ENCODE peak calls at places on chromosome 6, in ten cellular contexts. B, R, L, N, U, A, K, E, H and X are unnamed samples.

GRCh38 chr6:11243861-11244260 is 11.4 kb upstream of the NEDD9 start:
- DNase-seq in E (no peak), R (no peak), N (no peak), U (no peak), K (no peak), L (no peak), H (no peak), A (no peak), B (no peak), X (no peak)

GRCh38 chr6:129440691-129441090 is 269.3 kb downstream of the ARHGAP18 start:
- DNase-seq in N (no peak), B (no peak), K (no peak), U (peak), A (no peak), R (peak), H (no peak), L (peak), E (peak), X (no peak)

GRCh38 chr6:30260036-30260504 is 46.9 kb upstream of the TRIM26 start:
- DNase-seq in N (peak), L (no peak), U (no peak), E (peak), H (no peak), R (no peak), A (no peak), B (no peak), K (no peak), X (peak)

GRCh38 chr6:24898607-24899133 is 37.1 kb downstream of the RIPOR2 start:
- DNase-seq in E (no peak), A (no peak), K (no peak), H (no peak), L (no peak), B (no peak), N (no peak), U (no peak), R (no peak), X (no peak)

GRCh38 chr6:63305278-63305677 is 14.5 kb downstream of the LGSN start:
- DNase-seq in L (no peak), B (no peak), E (no peak), H (no peak), U (peak), A (no peak), K (no peak), R (no peak), N (no peak), X (no peak)

GRCh38 chr6:136866872-136867416 is 44.6 kb downstream of the PEX7 start:
- DNase-seq in K (no peak), A (no peak), L (peak), E (no peak), B (no peak), H (no peak), U (peak), R (peak), N (no peak), X (no peak)

GRCh38 chr6:15638373-15638772 is 24.5 kb downstream of the DTNBP1 start:
- DNase-seq in N (no peak), L (no peak), R (no peak), H (no peak), A (no peak), E (no peak), K (no peak), U (no peak), B (no peak), X (no peak)

GRCh38 chr6:131754088-131754487 is 43.3 kb upstream of the CTAGE9 start:
- DNase-seq in E (no peak), H (no peak), K (no peak), R (no peak), N (no peak), A (no peak), L (peak), U (peak), B (no peak), X (peak)

GRCh38 chr6:151389640-151390275 is 1.6 kb downstream of the ZBTB2 start:
- DNase-seq in R (peak), H (peak), U (peak), B (peak), E (peak), A (peak), N (peak), L (peak), K (no peak), X (peak)

GRCh38 chr6:108622601-108623335 is 62.1 kb downstream of the FOXO3 start:
- DNase-seq in L (peak), H (peak), A (peak), E (no peak), K (no peak), U (peak), N (peak), B (peak), R (peak), X (peak)

GRCh38 chr6:42294759-42295158 is 77.1 kb upstream of the MRPS10 start:
- DNase-seq in N (no peak), A (no peak), B (no peak), E (no peak), K (no peak), H (peak), L (peak), U (peak), R (peak), X (peak)

GRCh38 chr6:45966340-45966739 is 49.3 kb downstream of the CLIC5 start:
- DNase-seq in R (no peak), H (no peak), L (peak), K (no peak), E (no peak), A (no peak), U (no peak), B (no peak), N (no peak), X (no peak)

GRCh38 chr6:73516712-73517489 is 3.9 kb downstream of the EEF1A1 start:
- DNase-seq in U (peak), H (no peak), K (no peak), L (no peak), N (no peak), A (no peak), E (no peak), B (no peak), R (peak), X (no peak)

GRCh38 chr6:150857062-150857905 is 8.2 kb upstream of the MTHFD1L start:
- DNase-seq in A (no peak), L (peak), R (peak), H (peak), B (peak), U (peak), E (no peak), N (no peak), K (no peak), X (peak)

GRCh38 chr6:112649853-112650252 is 302.7 kb downstream of the RFPL4B start:
- DNase-seq in K (no peak), N (no peak), A (no peak), E (no peak), L (no peak), B (no peak), R (no peak), U (no peak), H (no peak), X (no peak)

GRCh38 chr6:112936476-112936875 is 589.3 kb downstream of the RFPL4B start:
- DNase-seq in H (no peak), N (no peak), R (peak), L (peak), A (no peak), B (no peak), K (no peak), U (peak), E (no peak), X (peak)

GRCh38 chr6:14037402-14038277 is 79.9 kb upstream of the CD83 start:
- DNase-seq in E (no peak), L (peak), U (peak), N (no peak), A (no peak), K (no peak), R (peak), H (no peak), B (no peak), X (peak)

GRCh38 chr6:148175511-148176188 is 167.0 kb upstream of the SASH1 start:
- DNase-seq in N (no peak), R (peak), B (no peak), U (peak), E (no peak), A (no peak), K (no peak), L (peak), H (no peak), X (peak)

GRCh38 chr6:152309648-152310047 is 327.5 kb downstream of the SYNE1 start:
- DNase-seq in U (no peak), K (no peak), E (peak), A (no peak), R (no peak), N (no peak), L (peak), B (no peak), H (no peak), X (no peak)

GRCh38 chr6:62285612-62286469 is at the start of gene KHDRBS2:
- DNase-seq in K (no peak), H (peak), U (peak), R (peak), E (peak), A (peak), L (no peak), B (peak), N (peak), X (no peak)

GRCh38 chr6:87968435-87969278 is 79.0 kb upstream of the SPACA1 start:
- DNase-seq in B (no peak), H (peak), E (peak), R (peak), N (peak), A (no peak), L (peak), U (no peak), K (peak), X (peak)

GRCh38 chr6:11711644-11711993 is 67.0 kb downstream of the ADTRP start:
- DNase-seq in A (no peak), N (no peak), H (no peak), R (no peak), B (no peak), U (peak), E (no peak), K (no peak), L (peak), X (no peak)

GRCh38 chr6:707576-708236 is 14.8 kb upstream of the EXOC2 start:
- DNase-seq in K (no peak), B (no peak), U (no peak), L (no peak), H (no peak), E (no peak), R (no peak), A (no peak), N (no peak), X (no peak)

GRCh38 chr6:18219611-18220010 is 44.7 kb downstream of the DEK start:
- DNase-seq in H (no peak), B (no peak), K (no peak), L (peak), A (no peak), R (peak), N (no peak), U (no peak), E (no peak), X (no peak)

GRCh38 chr6:7550433-7550801 is 8.9 kb downstream of the DSP start:
- DNase-seq in N (no peak), K (no peak), U (no peak), R (no peak), B (no peak), E (no peak), L (no peak), A (no peak), H (no peak), X (no peak)

GRCh38 chr6:105326838-105327745 is 75.8 kb downstream of the PREP start:
- DNase-seq in R (peak), U (peak), B (no peak), H (peak), L (peak), E (no peak), N (no peak), K (no peak), A (no peak), X (peak)

GRCh38 chr6:136873733-136874132 is 48.4 kb upstream of the SLC35D3 start:
- DNase-seq in K (no peak), R (peak), E (no peak), A (no peak), U (peak), L (no peak), N (no peak), B (no peak), H (no peak), X (no peak)

GRCh38 chr6:21636876-21637275 is 43.3 kb downstream of the SOX4 start:
- DNase-seq in K (no peak), N (no peak), H (no peak), L (no peak), A (no peak), R (peak), E (no peak), U (peak), B (no peak), X (no peak)

GRCh38 chr6:41942045-41942851 is 640 bp upstream of the CCND3 start:
- DNase-seq in B (peak), K (no peak), E (no peak), N (no peak), R (peak), L (no peak), H (no peak), A (no peak), U (peak), X (peak)

GRCh38 chr6:29708432-29709177 is 14.6 kb upstream of the HLA-F start:
- DNase-seq in K (no peak), U (no peak), N (no peak), H (no peak), R (no peak), E (no peak), B (no peak), A (no peak), L (no peak), X (no peak)

GRCh38 chr6:45577836-45578504 is 200.2 kb upstream of the SUPT3H start:
- DNase-seq in A (no peak), E (no peak), R (peak), B (no peak), L (peak), U (peak), N (no peak), H (no peak), K (peak), X (peak)

DNA sequence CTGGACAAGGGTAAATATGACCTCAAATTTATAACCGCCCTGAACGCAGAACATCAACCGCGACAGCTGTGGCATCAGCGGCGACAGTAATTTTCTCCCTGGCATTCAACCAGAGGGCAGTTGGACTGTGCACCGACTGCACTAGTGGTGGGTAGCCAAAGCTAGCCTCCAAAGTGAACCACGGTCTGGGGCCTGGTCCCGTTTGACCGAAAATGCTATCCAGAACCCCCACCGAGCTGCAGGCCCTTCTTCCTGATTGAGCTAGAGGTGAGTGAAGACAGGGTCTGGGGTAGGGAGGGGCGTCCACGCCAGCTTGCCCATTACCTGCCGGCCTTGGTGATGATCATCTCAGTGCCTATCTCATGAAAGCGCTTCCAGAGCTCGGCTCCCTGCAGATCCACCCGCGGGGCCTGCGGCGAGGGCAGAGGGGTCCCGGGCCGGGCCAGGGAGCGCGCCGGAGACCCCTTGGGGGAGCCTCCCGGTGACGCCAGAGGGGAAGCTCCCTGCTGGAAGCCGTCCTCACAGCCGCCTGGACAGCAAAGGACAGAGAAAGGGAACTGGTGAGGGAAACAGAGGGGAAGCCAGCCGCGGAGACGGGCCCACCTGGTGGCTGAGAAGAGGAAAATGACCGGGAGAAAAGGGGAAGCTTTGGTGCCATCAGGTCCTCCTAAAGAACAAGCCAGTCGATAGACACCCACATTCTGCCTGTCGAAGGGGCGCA is 2.0 kb downstream of the TBX18 start:
- DNase-seq in B (no peak), A (no peak), K (peak), R (peak), L (peak), H (no peak), U (peak), E (peak), N (no peak), X (peak)
- TF ChIP-seq CTCF in B (no peak), A (no peak), K (no peak), R (peak), L (peak), H (no peak), U (peak), E (peak), N (no peak), X (peak)

DNA sequence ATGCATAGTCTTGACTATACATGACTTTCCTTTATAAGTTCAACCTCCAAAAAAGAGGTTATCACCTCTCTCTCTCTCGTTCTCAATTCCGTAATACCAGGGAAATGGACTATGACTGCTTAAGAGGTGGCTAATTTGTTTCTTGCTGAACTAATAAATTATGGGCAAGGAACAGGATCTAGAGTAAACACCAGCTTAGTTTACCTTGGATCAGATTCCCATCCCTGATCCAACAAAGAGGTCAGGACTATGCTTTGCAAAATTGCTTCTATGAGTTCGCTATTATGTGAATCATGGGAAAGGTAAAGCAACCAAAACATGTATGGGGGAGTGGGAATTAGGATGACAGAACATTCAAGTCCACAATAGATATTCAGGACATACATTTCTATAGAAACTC is 630.7 kb downstream of the HACE1 start:
- DNase-seq in L (no peak), R (no peak), H (no peak), U (no peak), K (no peak), A (no peak), N (no peak), E (no peak), B (no peak), X (no peak)
- TF ChIP-seq CTCF in L (no peak), R (no peak), H (no peak), U (no peak), K (no peak), A (no peak), N (no peak), E (no peak), B (no peak), X (no peak)

GRCh38 chr6:66662196-66662595 is 955.2 kb upstream of the EYS start:
- DNase-seq in U (peak), A (no peak), H (no peak), L (peak), E (no peak), R (peak), B (no peak), N (no peak), K (no peak), X (peak)
- TF ChIP-seq CTCF in U (peak), A (no peak), H (peak), L (peak), E (peak), R (peak), B (peak), N (no peak), K (peak), X (peak)

DNA sequence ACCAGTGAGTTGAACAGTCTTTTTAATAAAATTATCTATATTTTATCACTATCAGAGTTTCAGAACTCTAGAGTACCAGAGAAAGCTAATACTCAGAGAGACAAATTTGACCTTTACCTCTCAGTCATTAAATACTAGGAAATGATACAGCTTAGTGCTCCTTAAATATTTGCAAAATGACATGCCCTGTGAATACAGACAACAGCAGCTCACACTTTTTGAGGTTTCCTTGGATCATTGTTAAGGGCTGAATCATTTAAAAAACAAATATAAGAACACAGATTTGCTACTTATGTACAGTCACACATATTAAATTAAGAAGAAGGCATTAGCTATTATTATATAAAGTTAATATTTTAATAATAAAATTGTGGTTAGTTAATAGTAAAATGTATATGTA is 1158.7 kb upstream of the EYS start:
- DNase-seq in N (no peak), U (peak), H (no peak), A (no peak), K (no peak), B (no peak), L (peak), E (no peak), R (peak), X (no peak)
- TF ChIP-seq CTCF in N (no peak), U (no peak), H (no peak), A (no peak), K (no peak), B (no peak), L (no peak), E (no peak), R (no peak), X (no peak)

GRCh38 chr6:158468666-158469065 is 91.2 kb upstream of the TMEM181 start:
- DNase-seq in K (no peak), H (no peak), R (no peak), N (no peak), E (no peak), L (no peak), B (no peak), A (no peak), U (peak), X (peak)
- TF ChIP-seq CTCF in K (no peak), H (no peak), R (no peak), N (no peak), E (peak), L (no peak), B (no peak), A (no peak), U (peak), X (no peak)

GRCh38 chr6:168334072-168334471 is 14.5 kb upstream of the DACT2 start:
- DNase-seq in U (no peak), N (no peak), R (no peak), A (no peak), B (no peak), H (no peak), K (no peak), E (no peak), L (no peak), X (no peak)

GRCh38 chr6:168332020-168332419 is 12.4 kb upstream of the DACT2 start:
- DNase-seq in H (no peak), B (no peak), K (no peak), U (no peak), A (no peak), L (no peak), R (no peak), N (no peak), E (peak), X (no peak)

GRCh38 chr6:168331058-168331457 is 11.5 kb upstream of the DACT2 start:
- DNase-seq in A (no peak), U (no peak), R (peak), L (no peak), E (no peak), K (no peak), B (no peak), N (no peak), H (peak), X (no peak)

GRCh38 chr6:168333471-168333870 is 13.9 kb upstream of the DACT2 start:
- DNase-seq in U (no peak), H (no peak), R (no peak), K (no peak), N (no peak), L (no peak), E (peak), B (no peak), A (no peak), X (no peak)

DNA sequence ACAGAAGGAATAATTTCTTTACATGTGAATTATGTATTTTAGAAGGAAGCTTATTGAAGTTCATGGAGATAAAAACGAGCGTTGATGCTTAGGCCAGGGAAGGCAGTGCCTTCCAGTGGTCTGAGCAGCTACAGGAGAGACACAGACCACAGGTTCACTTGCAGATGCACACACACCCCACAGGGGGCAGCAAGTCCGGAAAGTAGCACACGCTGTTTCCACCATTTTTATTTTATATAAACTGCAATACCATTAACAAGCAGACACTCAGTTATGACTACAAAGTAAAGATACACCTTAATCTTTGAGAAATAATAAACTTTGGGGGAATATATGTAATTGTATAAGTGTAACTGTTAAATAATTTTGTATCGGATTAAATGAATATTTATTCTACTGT is 13.5 kb upstream of the DACT2 start:
- DNase-seq in K (peak), E (no peak), U (no peak), R (peak), B (no peak), L (no peak), H (no peak), N (no peak), A (no peak), X (no peak)
- TF ChIP-seq CTCF in K (peak), E (peak), U (peak), R (peak), B (no peak), L (peak), H (peak), N (peak), A (no peak), X (peak)